ENCODE peak calls at places on chromosomes 12 and 14, in nine cellular contexts. G is NCI-H748 treated with DMSO at 0.1 percent for 48 hours; D is astrocyte of the spinal cord; V is stimulated activated CD4-positive, alpha-beta T cell treated with anti-CD3 and anti-CD28 coated beads, Interleukin-1b, Interleukin-23, amount 100 ng/mL, for 1 hour; M is right lobe of liver; J is activated T-cell treated with anti-CD3 and anti-CD28 coated beads, Interleukin-2, amount 50 U/mL, for 4 hours; N is progenitor cell of endocrine pancreas; X is dorsolateral prefrontal cortex; B is iris pigment epithelial cell. U is an unnamed sample.

GRCh38 chr14:84458881-84459280 is 1071.1 kb upstream of the FLRT2 start:
- DNase-seq in M (no peak), B (no peak), N (no peak), X (no peak), V (no peak), D (no peak), G (no peak), J (no peak), U (no peak)

GRCh38 chr12:6057693-6058092 is 66.8 kb downstream of the VWF start:
- DNase-seq in B (no peak), X (no peak), M (no peak), G (no peak), N (peak), V (no peak), D (no peak), J (no peak), U (no peak)

GRCh38 chr12:53798575-53798974 is 46.8 kb upstream of the CISTR start:
- DNase-seq in N (no peak), X (peak), G (no peak), M (no peak), B (peak), V (no peak), D (no peak), J (no peak), U (no peak)

GRCh38 chr14:64232095-64232830 is 61.9 kb downstream of the ESR2 start:
- DNase-seq in J (no peak), D (peak), B (peak), N (no peak), G (no peak), V (no peak), X (no peak), M (no peak), U (no peak)

GRCh38 chr12:2301531-2302461 is 249.0 kb downstream of the CACNA1C start:
- DNase-seq in V (no peak), G (no peak), M (no peak), J (no peak), B (no peak), N (no peak), D (peak), X (no peak), U (no peak)

GRCh38 chr14:73796881-73797539 is 54.6 kb upstream of the PTGR2 start:
- DNase-seq in V (no peak), N (no peak), J (no peak), G (no peak), X (no peak), M (no peak), B (no peak), D (peak), U (no peak)

GRCh38 chr14:28701733-28702132 is 64.9 kb upstream of the FOXG1 start:
- DNase-seq in J (no peak), D (no peak), N (no peak), B (no peak), V (no peak), G (no peak), X (no peak), M (no peak), U (no peak)

GRCh38 chr14:97848351-97848980 is 1051.3 kb downstream of the VRK1 start:
- DNase-seq in D (no peak), B (no peak), G (peak), N (no peak), X (no peak), M (no peak), J (no peak), V (no peak), U (peak)

GRCh38 chr14:84006643-84007137 is 1523.3 kb upstream of the FLRT2 start:
- DNase-seq in N (no peak), J (no peak), X (no peak), B (peak), V (no peak), M (no peak), G (peak), D (no peak), U (no peak)

GRCh38 chr12:49796606-49797451 is 31.4 kb downstream of the NCKAP5L start:
- DNase-seq in G (no peak), V (no peak), B (no peak), D (no peak), J (no peak), M (no peak), N (no peak), X (no peak), U (no peak)

GRCh38 chr14:64465856-64466554 is 706 bp downstream of the AKAP5 start:
- DNase-seq in N (no peak), B (peak), X (no peak), M (no peak), V (no peak), D (peak), J (no peak), G (peak), U (peak)

GRCh38 chr12:94618995-94619695 is 31.2 kb downstream of the TMCC3 start:
- DNase-seq in V (no peak), D (peak), G (no peak), X (no peak), N (no peak), J (no peak), M (no peak), B (peak), U (no peak)

GRCh38 chr12:104695453-104696148 is 238.9 kb downstream of the CHST11 start:
- DNase-seq in V (no peak), X (no peak), J (peak), G (peak), B (peak), N (no peak), D (peak), M (no peak), U (no peak)